ENCODE peak calls at places on chromosomes 11 and 22, in five cellular contexts. E, S, D, V and A are unnamed samples.

GRCh38 chr11:130513132-130513531 is 64.7 kb downstream of the ADAMTS15 start:
- DNase-seq in E (no peak), S (no peak), D (no peak), V (no peak), A (no peak)

GRCh38 chr11:72223615-72224586 is 666 bp upstream of the INPPL1 start:
- DNase-seq in E (peak; percentile 77), S (peak; percentile 79), D (no peak), V (no peak), A (no peak)

GRCh38 chr11:36186340-36186739 is 102.9 kb downstream of the COMMD9 start:
- DNase-seq in E (no peak), S (no peak), D (no peak), V (no peak), A (no peak)

GRCh38 chr11:111554532-111554931 is 14.0 kb downstream of the LAYN start:
- DNase-seq in E (no peak), S (no peak), D (no peak), V (no peak), A (no peak)

GRCh38 chr11:22458141-22458540 is 120.0 kb downstream of the SLC17A6 start:
- DNase-seq in E (no peak), S (no peak), D (no peak), V (no peak), A (no peak)

GRCh38 chr11:86174101-86175046 is 70.2 kb upstream of the EED start:
- DNase-seq in E (peak; percentile 76), S (no peak), D (no peak), V (peak; percentile 61), A (peak; percentile 67)

GRCh38 chr11:22477312-22477711 is 139.1 kb downstream of the SLC17A6 start:
- DNase-seq in E (no peak), S (no peak), D (no peak), V (no peak), A (no peak)

GRCh38 chr22:35467788-35468187 is 67.8 kb downstream of the MCM5 start:
- DNase-seq in E (no peak), S (no peak), D (no peak), V (no peak), A (no peak)

GRCh38 chr11:95076416-95076815 is 9.7 kb downstream of the SRSF8 start:
- DNase-seq in E (no peak), S (no peak), D (no peak), V (no peak), A (peak; percentile 25)

GRCh38 chr11:33160147-33160546 is 1.1 kb downstream of the CSTF3 start:
- DNase-seq in E (no peak), S (no peak), D (no peak), V (peak; percentile 26), A (peak; percentile 46)

GRCh38 chr11:30174265-30175022 is 56.4 kb upstream of the FSHB start:
- DNase-seq in E (no peak), S (no peak), D (no peak), V (no peak), A (no peak)

GRCh38 chr11:111220716-111221115 is 24.8 kb upstream of the POU2AF2 start:
- DNase-seq in E (no peak), S (no peak), D (no peak), V (no peak), A (no peak)

GRCh38 chr11:119347242-119347641 is 737 bp upstream of the MFRP start:
- DNase-seq in E (no peak), S (no peak), D (no peak), V (peak; percentile 36), A (no peak)

GRCh38 chr22:22657712-22658111 is 13.3 kb downstream of the GGTLC2 start:
- DNase-seq in E (no peak), S (no peak), D (no peak), V (no peak), A (no peak)

GRCh38 chr22:48535868-48536690 is 1291.6 kb downstream of the BRD1 start:
- DNase-seq in E (no peak), S (no peak), D (no peak), V (no peak), A (no peak)

GRCh38 chr11:102476812-102477211 is 24.2 kb upstream of the TMEM123 start:
- DNase-seq in E (no peak), S (no peak), D (no peak), V (peak; percentile 95), A (no peak)

GRCh38 chr11:110724358-110724757 is 12.1 kb upstream of the ARHGAP20 start:
- DNase-seq in E (no peak), S (no peak), D (no peak), V (no peak), A (no peak)

GRCh38 chr11:1121343-1122331 is 36.1 kb upstream of the MUC5AC start:
- DNase-seq in E (no peak), S (no peak), D (no peak), V (no peak), A (peak; percentile 20)

GRCh38 chr11:22415481-22415880 is 77.3 kb downstream of the SLC17A6 start:
- DNase-seq in E (no peak), S (no peak), D (no peak), V (no peak), A (no peak)

GRCh38 chr11:3128356-3129180 is 36.5 kb downstream of the OSBPL5 start:
- DNase-seq in E (no peak), S (no peak), D (no peak), V (no peak), A (no peak)

GRCh38 chr22:50329236-50329635 is 2.4 kb upstream of the DENND6B start:
- DNase-seq in E (no peak), S (no peak), D (no peak), V (no peak), A (no peak)

GRCh38 chr11:123187221-123187620 is 7.8 kb downstream of the CLMP start:
- DNase-seq in E (no peak), S (no peak), D (no peak), V (no peak), A (no peak)

GRCh38 chr22:45996241-45997076 is 19.5 kb upstream of the WNT7B start:
- DNase-seq in E (no peak), S (no peak), D (no peak), V (no peak), A (no peak)

GRCh38 chr11:30314625-30315024 is 8.3 kb upstream of the ARL14EP start:
- DNase-seq in E (no peak), S (no peak), D (no peak), V (no peak), A (no peak)

GRCh38 chr11:44325698-44326097 is 15.8 kb upstream of the ALX4 start:
- DNase-seq in E (no peak), S (no peak), D (no peak), V (no peak), A (no peak)

GRCh38 chr11:131422491-131422890 is 52.1 kb downstream of the NTM start:
- DNase-seq in E (no peak), S (no peak), D (no peak), V (no peak), A (peak; percentile 23)

GRCh38 chr22:46661221-46661851 is 41.1 kb downstream of the GRAMD4 start:
- DNase-seq in E (no peak), S (no peak), D (no peak), V (no peak), A (peak; percentile 58)

GRCh38 chr11:60482361-60482760 is 10.2 kb upstream of the MS4A12 start:
- DNase-seq in E (no peak), S (no peak), D (no peak), V (no peak), A (no peak)

GRCh38 chr11:14422052-14422813 is 63.2 kb upstream of the RRAS2 start:
- DNase-seq in E (peak; percentile 59), S (peak; percentile 67), D (no peak), V (peak; percentile 82), A (peak; percentile 85)

GRCh38 chr11:8268530-8269461 is 5.1 kb upstream of the LMO1 start:
- DNase-seq in E (no peak), S (peak; percentile 55), D (no peak), V (no peak), A (no peak)

GRCh38 chr22:28801845-28802594 is 1.7 kb upstream of the XBP1 start:
- DNase-seq in E (peak; percentile 53), S (no peak), D (no peak), V (peak; percentile 87), A (no peak)

GRCh38 chr22:40519284-40519947 is 117.1 kb downstream of the MRTFA start:
- DNase-seq in E (no peak), S (no peak), D (no peak), V (peak; percentile 46), A (no peak)

GRCh38 chr11:117917591-117917990 is 11.6 kb downstream of the TMPRSS13 start:
- DNase-seq in E (no peak), S (no peak), D (no peak), V (no peak), A (no peak)

GRCh38 chr11:75790986-75791385 is 22.4 kb downstream of the DGAT2 start:
- DNase-seq in E (no peak), S (no peak), D (no peak), V (no peak), A (no peak)

DNA sequence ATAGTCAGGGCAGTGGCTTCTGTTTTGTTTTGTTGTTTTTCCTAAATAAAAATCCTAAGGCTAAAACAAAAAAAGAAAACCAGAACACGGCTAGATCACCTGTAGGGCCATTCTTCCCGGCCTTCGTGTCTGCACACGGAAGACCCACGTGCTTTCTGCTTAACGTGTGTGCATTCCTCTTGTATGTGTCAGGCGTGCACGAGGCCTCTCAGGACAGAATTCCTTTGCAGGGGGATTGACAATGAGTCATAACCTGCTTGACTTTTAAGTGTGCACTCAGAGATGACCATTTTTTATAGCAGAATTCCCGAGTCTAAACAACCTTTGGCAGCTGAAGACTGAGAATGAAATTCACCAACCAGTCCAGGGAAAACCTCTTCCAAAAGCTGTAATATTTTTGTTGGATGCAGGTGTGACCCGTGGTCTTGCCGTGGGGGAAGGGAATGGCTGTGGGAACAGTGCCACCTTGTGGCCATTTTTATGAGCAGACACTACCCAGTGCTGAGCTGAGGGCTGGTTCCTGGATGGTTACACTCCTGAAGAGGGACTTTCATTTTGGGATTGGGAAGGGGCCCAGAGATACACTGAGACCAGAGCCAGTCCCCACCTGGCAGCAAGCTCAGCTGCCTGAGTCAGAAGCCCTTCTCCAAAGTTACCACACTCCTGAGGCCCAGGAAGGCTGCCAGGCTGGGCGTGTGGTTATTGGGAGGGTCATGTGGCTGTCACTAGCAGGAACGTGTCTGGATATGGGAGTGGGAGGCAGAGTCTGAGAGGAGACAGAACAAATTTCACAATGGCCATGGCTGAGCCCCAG is 35.7 kb upstream of the DKK3 start:
- DNase-seq in E (peak; percentile 73), S (peak; percentile 87), D (no peak), V (peak; percentile 87), A (peak; percentile 80)
- TF ChIP-seq CTCF in E (peak; percentile 90), S (peak; percentile 89), D (peak; percentile 85), V (peak; percentile 94), A (peak; percentile 97)

GRCh38 chr11:58786693-58787092 is 55.0 kb upstream of the GLYAT start:
- DNase-seq in E (no peak), S (no peak), D (no peak), V (no peak), A (no peak)
- H3K27ac ChIP-seq in E (no peak overlapping the region), S (no peak overlapping the region), D (no peak overlapping the region), V (no peak overlapping the region), A (no peak overlapping the region)

GRCh38 chr11:45982656-45983470 is 60.4 kb downstream of the LARGE2 start:
- DNase-seq in E (peak; percentile 74), S (peak; percentile 60), D (no peak), V (no peak), A (no peak)
- TF ChIP-seq HDAC2 in E (peak; percentile 93), S (no peak), D (no peak), V (no peak), A (no peak)

DNA sequence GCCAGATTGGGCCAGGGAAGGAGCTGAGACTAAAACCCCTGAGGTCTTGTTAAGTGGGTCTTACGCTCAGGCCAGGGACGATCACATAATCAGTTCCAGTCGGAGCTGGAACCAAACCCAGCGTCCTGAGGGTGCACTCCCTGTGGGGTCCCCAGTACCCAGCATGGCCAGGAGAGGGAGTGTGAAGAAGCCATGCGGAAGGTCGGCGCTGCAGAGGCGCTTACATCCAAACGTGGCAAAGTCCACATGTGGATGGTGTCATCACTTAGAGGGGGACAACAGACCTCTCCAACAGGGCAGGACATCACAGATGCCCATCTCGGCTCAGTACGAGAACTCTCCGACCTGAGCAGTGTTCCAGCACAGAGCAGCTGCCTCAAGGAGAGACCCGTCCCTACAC is 8.3 kb downstream of the ATP5MGL start:
- DNase-seq in E (no peak), S (no peak), D (no peak), V (peak; percentile 47), A (peak; percentile 25)
- TF ChIP-seq CTCF in E (peak; percentile 14), S (peak; percentile 66), D (no peak), V (peak; percentile 49), A (no peak)